ENCODE peak calls at places on chromosomes 7 and 10, in four cellular contexts. P is K562, G is GM12878, S is H1. Z is an unnamed sample.

GRCh38 chr10:95319239-95319638 is 28.4 kb upstream of the PDLIM1 start:
- DNase-seq in P (no peak), S (no peak), G (no peak), Z (no peak)

GRCh38 chr7:134992626-134993179 is 6.4 kb downstream of the AGBL3 start:
- DNase-seq in G (peak), P (no peak), S (no peak), Z (no peak)

GRCh38 chr10:132434405-132435005 is 37.5 kb downstream of the PWWP2B start:
- DNase-seq in P (peak), G (no peak), S (no peak), Z (no peak)

GRCh38 chr7:12674861-12675260 is 12.6 kb upstream of the ARL4A start:
- DNase-seq in S (peak), G (no peak), P (peak), Z (no peak)

GRCh38 chr10:100327007-100327700 is 2.9 kb downstream of the PKD2L1 start:
- DNase-seq in P (no peak), G (peak), S (no peak), Z (no peak)

GRCh38 chr10:67664936-67665335 is 31.1 kb downstream of the CTNNA3 start:
- DNase-seq in S (no peak), G (no peak), P (no peak), Z (no peak)

GRCh38 chr7:3992841-3993240 is 689.3 kb upstream of the FOXK1 start:
- DNase-seq in P (no peak), S (no peak), G (no peak), Z (no peak)

GRCh38 chr7:650339-651031 is 76.0 kb upstream of the DNAAF5 start:
- DNase-seq in S (no peak), G (no peak), P (no peak), Z (no peak)

GRCh38 chr10:26627320-26627719 is 70.2 kb upstream of the PDSS1 start:
- DNase-seq in P (peak), S (no peak), G (no peak), Z (peak)

GRCh38 chr10:131210181-131210580 is 101.3 kb downstream of the TCERG1L start:
- DNase-seq in P (no peak), S (peak), G (no peak), Z (no peak)

GRCh38 chr10:98226508-98227144 is 41.4 kb downstream of the LOXL4 start:
- DNase-seq in P (peak), S (no peak), G (no peak), Z (no peak)

GRCh38 chr10:62063795-62064472 is 162.4 kb downstream of the ARID5B start:
- DNase-seq in S (no peak), G (no peak), P (peak), Z (no peak)

GRCh38 chr7:27217951-27218350 is 18.1 kb upstream of the HOXA13 start:
- DNase-seq in P (no peak), G (no peak), S (no peak), Z (no peak)

GRCh38 chr7:155284496-155285274 is 13.0 kb upstream of the INSIG1 start:
- DNase-seq in G (no peak), P (no peak), S (no peak), Z (no peak)

GRCh38 chr7:26449175-26450165 is 157.8 kb downstream of the SNX10 start:
- DNase-seq in P (no peak), S (no peak), G (no peak), Z (no peak)

GRCh38 chr10:99412100-99412499 is 18.3 kb downstream of the GOT1 start:
- DNase-seq in G (no peak), S (no peak), P (no peak), Z (no peak)

GRCh38 chr7:103805376-103805775 is 184.1 kb downstream of the RELN start:
- DNase-seq in S (no peak), P (no peak), G (no peak), Z (no peak)

GRCh38 chr10:27506280-27506679 is 2.2 kb downstream of the RAB18 start:
- DNase-seq in P (no peak), S (no peak), G (no peak), Z (no peak)

GRCh38 chr10:125153693-125154490 is 6.5 kb downstream of the CTBP2 start:
- DNase-seq in G (no peak), S (no peak), P (no peak), Z (no peak)

GRCh38 chr7:39969431-39969830 is 19.4 kb downstream of the CDK13 start:
- DNase-seq in P (no peak), S (no peak), G (no peak), Z (no peak)
- H3K4me2 ChIP-seq in P (no peak), S (peak), G (peak), Z (no peak)

DNA sequence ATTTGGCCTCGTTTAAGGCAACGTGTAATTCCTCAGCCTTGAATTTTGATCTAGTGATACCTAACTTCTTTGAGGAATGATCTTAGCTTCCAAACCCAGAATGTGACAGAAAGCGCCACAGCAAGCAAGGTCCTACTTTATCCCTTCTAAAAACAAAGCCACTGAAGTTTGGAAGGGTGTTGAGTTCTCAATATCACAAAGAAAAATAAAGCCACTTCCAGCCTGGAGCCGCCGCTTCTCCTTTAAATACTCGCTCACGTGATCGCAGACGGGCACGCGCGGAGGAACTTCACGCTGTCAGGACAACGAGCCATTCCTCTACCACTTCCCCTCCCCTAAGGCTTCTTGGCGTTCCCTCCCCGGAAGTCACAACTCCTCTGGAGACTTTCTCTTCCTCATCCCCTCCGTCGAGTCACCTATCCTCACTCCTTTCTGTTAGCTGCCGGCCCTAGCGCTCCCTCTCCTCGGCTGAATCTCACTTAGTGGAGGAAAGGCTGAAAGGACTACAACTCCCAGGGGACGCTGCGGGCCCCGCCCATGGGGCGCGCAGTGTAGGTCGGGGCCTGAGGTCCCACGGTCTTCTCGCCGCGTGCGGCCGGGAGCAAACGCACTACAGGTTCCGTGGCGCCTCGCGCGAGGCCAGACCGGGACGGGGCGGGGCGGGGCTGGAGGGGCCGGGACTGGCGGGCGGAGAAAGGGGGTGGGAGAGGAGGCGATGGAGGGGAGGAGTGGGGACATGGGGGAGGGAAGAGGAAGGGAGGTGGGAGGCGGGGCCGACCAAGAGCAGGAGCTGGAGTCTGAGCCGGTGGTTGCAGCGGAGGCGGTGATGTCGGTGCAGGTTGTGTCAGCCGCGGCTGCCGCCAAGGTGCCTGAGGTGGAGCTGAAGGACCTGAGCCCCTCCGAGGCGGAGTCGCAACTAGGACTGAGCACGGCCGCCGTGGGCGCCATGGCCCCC is at the start of gene AHCYL2:
- DNase-seq in S (peak), G (peak), P (peak), Z (peak)
- TF ChIP-seq EGR1 in S (no peak), G (no peak), P (peak), Z (no peak)

GRCh38 chr7:112036071-112036470 is 170.1 kb downstream of the DOCK4 start:
- DNase-seq in G (no peak), P (no peak), S (no peak), Z (no peak)
- TF ChIP-seq CEBPB in G (no peak), P (no peak), S (no peak), Z (no peak)

DNA sequence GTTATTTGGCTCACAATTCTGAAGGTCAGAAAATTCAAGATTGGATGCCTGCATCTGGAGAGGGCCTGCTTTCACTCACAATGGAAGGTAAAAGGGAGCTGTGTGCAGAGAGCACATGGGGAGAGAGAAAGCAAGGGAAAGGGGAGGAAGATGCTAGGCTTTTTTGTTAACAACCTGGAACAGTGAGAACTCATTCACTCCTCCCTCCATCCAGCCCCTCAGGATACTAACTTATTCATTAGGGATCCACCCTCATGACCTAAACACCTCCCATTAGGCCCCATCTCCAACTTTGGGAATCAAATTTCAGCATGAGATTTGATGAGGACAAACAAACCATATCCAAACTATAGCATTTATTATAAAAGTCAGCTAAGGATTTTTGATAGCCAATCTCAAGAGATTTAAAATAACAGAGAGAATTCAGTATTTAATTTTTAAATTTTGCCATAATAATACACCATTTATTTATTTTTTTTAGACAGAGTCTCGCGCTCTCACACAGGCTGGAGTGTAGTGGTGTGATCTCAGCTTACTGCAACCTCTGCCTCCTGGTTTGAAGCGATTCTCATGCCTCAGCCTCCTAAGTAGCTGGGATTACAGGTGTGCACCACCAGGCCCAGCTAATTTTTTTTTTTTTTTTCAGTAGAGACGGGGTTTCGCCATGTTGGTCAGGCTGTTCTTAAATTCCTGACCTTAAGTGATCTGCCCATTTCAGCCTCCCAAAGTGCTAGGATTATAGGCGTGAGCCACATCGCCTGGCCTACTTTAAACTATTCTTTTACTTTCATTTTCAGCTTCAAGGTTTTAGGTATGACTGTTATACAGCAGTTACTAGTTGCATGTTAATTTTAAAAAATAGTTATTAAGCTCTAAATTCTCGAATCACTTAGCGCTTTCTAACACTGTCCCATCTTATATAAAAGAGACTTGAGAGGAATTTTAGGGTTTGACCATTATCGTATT is 20.3 kb upstream of the ETV1 start:
- DNase-seq in P (no peak), G (no peak), S (no peak), Z (no peak)
- H3K4me2 ChIP-seq in P (no peak), G (no peak), S (no peak), Z (no peak)

GRCh38 chr10:82319558-82319957 is 444.6 kb downstream of the NRG3 start:
- DNase-seq in G (no peak), P (no peak), S (no peak), Z (no peak)

GRCh38 chr10:82318533-82318932 is 443.5 kb downstream of the NRG3 start:
- DNase-seq in P (no peak), S (no peak), G (no peak), Z (no peak)

GRCh38 chr10:82319046-82319445 is 444.1 kb downstream of the NRG3 start:
- DNase-seq in S (no peak), G (no peak), P (no peak), Z (no peak)

GRCh38 chr10:82321734-82322133 is 446.7 kb downstream of the NRG3 start:
- DNase-seq in P (no peak), S (no peak), G (no peak), Z (no peak)
- TF ChIP-seq EGR1 in P (no peak), S (no peak), G (no peak), Z (no peak)

GRCh38 chr10:73590881-73591577 is at the start of gene USP54:
- DNase-seq in G (no peak), P (peak), S (no peak), Z (peak)
- TF ChIP-seq CEBPB in G (no peak), P (no peak), S (no peak), Z (no peak)